ENCODE peak calls at places on chromosomes 2 and 18, in eight cellular contexts. One of them, this sample, is unnamed.

GRCh38 chr2:197426723-197427122 is 8.1 kb downstream of the SF3B1 start:
- DNase-seq in cardiac muscle cell: peak; percentile 5
- DNase-seq in astrocyte of the spinal cord: no peak
- DNase-seq in AG10803: no peak
- DNase-seq in PC-3: no peak
- DNase-seq in foreskin fibroblast: no peak
- DNase-seq in heart left ventricle: no peak
- DNase-seq in tibial nerve: no peak
- DNase-seq in this sample: no peak

GRCh38 chr2:168244318-168244717 is 3.1 kb downstream of the STK39 start:
- DNase-seq in cardiac muscle cell: no peak
- DNase-seq in astrocyte of the spinal cord: no peak
- DNase-seq in AG10803: no peak
- DNase-seq in PC-3: peak; percentile 35
- DNase-seq in foreskin fibroblast: peak; percentile 25
- DNase-seq in heart left ventricle: no peak
- DNase-seq in tibial nerve: no peak
- DNase-seq in this sample: no peak

GRCh38 chr18:23710946-23711345 is 21.7 kb downstream of the LAMA3 start:
- DNase-seq in cardiac muscle cell: no peak
- DNase-seq in astrocyte of the spinal cord: no peak
- DNase-seq in AG10803: no peak
- DNase-seq in PC-3: peak; percentile 69
- DNase-seq in foreskin fibroblast: no peak
- DNase-seq in heart left ventricle: no peak
- DNase-seq in tibial nerve: no peak
- DNase-seq in this sample: no peak

GRCh38 chr2:10380048-10380926 is 67.8 kb downstream of the ODC1 start:
- DNase-seq in cardiac muscle cell: peak; percentile 20
- DNase-seq in astrocyte of the spinal cord: no peak
- DNase-seq in AG10803: no peak
- DNase-seq in PC-3: no peak
- DNase-seq in foreskin fibroblast: no peak
- DNase-seq in heart left ventricle: no peak
- DNase-seq in tibial nerve: no peak
- DNase-seq in this sample: no peak

GRCh38 chr2:217451634-217452033 is 551.2 kb downstream of the TNS1 start:
- DNase-seq in cardiac muscle cell: no peak
- DNase-seq in astrocyte of the spinal cord: peak; percentile 58
- DNase-seq in AG10803: peak; percentile 15
- DNase-seq in PC-3: peak; percentile 75
- DNase-seq in foreskin fibroblast: peak; percentile 37
- DNase-seq in heart left ventricle: no peak
- DNase-seq in tibial nerve: no peak
- DNase-seq in this sample: no peak

GRCh38 chr2:64537991-64538390 is 13.9 kb downstream of the AFTPH start:
- DNase-seq in cardiac muscle cell: peak; percentile 45
- DNase-seq in astrocyte of the spinal cord: peak; percentile 39
- DNase-seq in AG10803: no peak
- DNase-seq in PC-3: peak; percentile 55
- DNase-seq in foreskin fibroblast: peak; percentile 19
- DNase-seq in heart left ventricle: no peak
- DNase-seq in tibial nerve: no peak
- DNase-seq in this sample: no peak

GRCh38 chr2:129729646-129730045 is 249.8 kb upstream of the RAB6C start:
- DNase-seq in cardiac muscle cell: no peak
- DNase-seq in astrocyte of the spinal cord: no peak
- DNase-seq in AG10803: no peak
- DNase-seq in PC-3: no peak
- DNase-seq in foreskin fibroblast: no peak
- DNase-seq in heart left ventricle: no peak
- DNase-seq in tibial nerve: no peak
- DNase-seq in this sample: no peak

GRCh38 chr2:127465258-127465657 is 47.0 kb downstream of the PROC start:
- DNase-seq in cardiac muscle cell: no peak
- DNase-seq in astrocyte of the spinal cord: no peak
- DNase-seq in AG10803: no peak
- DNase-seq in PC-3: no peak
- DNase-seq in foreskin fibroblast: no peak
- DNase-seq in heart left ventricle: no peak
- DNase-seq in tibial nerve: no peak
- DNase-seq in this sample: no peak

GRCh38 chr18:21181763-21182162 is 60.3 kb upstream of the GREB1L start:
- DNase-seq in cardiac muscle cell: no peak
- DNase-seq in astrocyte of the spinal cord: no peak
- DNase-seq in AG10803: no peak
- DNase-seq in PC-3: no peak
- DNase-seq in foreskin fibroblast: no peak
- DNase-seq in heart left ventricle: no peak
- DNase-seq in tibial nerve: no peak
- DNase-seq in this sample: no peak

GRCh38 chr2:239577306-239577705 is 176.5 kb upstream of the HDAC4 start:
- DNase-seq in cardiac muscle cell: no peak
- DNase-seq in astrocyte of the spinal cord: no peak
- DNase-seq in AG10803: no peak
- DNase-seq in PC-3: no peak
- DNase-seq in foreskin fibroblast: no peak
- DNase-seq in heart left ventricle: no peak
- DNase-seq in tibial nerve: no peak
- DNase-seq in this sample: no peak

GRCh38 chr2:144010096-144010495 is 509.8 kb downstream of the ZEB2 start:
- DNase-seq in cardiac muscle cell: no peak
- DNase-seq in astrocyte of the spinal cord: no peak
- DNase-seq in AG10803: no peak
- DNase-seq in PC-3: no peak
- DNase-seq in foreskin fibroblast: no peak
- DNase-seq in heart left ventricle: no peak
- DNase-seq in tibial nerve: no peak
- DNase-seq in this sample: no peak

DNA sequence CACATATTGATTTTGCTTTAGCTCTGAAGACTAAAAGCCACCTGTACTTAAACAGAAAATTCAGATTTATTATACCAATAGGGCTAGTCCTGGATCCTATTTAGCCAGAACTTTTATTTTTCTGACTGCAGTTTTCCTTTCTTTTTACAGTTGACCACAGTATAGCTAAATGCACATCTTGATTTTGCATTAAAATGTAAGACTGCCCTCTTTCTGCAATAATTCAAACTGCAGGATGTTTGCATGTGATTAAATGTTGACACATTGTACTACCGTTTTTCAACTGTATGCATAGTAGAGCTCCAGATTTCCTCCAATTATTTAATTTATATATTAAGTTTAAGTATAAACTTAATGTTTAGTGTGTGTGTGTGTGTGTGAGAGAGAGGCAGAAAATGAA is 1262.9 kb downstream of the SUCLG1 start:
- DNase-seq in cardiac muscle cell: peak; percentile 80
- DNase-seq in astrocyte of the spinal cord: peak; percentile 44
- DNase-seq in AG10803: peak; percentile 30
- DNase-seq in PC-3: peak; percentile 73
- DNase-seq in foreskin fibroblast: peak; percentile 59
- DNase-seq in heart left ventricle: no peak
- DNase-seq in tibial nerve: no peak
- DNase-seq in this sample: no peak
- TF ChIP-seq CTCF in cardiac muscle cell: peak; percentile 57
- TF ChIP-seq CTCF in astrocyte of the spinal cord: peak; percentile 48
- TF ChIP-seq CTCF in AG10803: peak; percentile 58
- TF ChIP-seq CTCF in PC-3: peak; percentile 78
- TF ChIP-seq CTCF in foreskin fibroblast: peak; percentile 37
- TF ChIP-seq CTCF in heart left ventricle: peak; percentile 66
- TF ChIP-seq CTCF in tibial nerve: peak; percentile 33
- TF ChIP-seq CTCF in this sample: peak; percentile 63

GRCh38 chr2:2101924-2102323 is 229.2 kb downstream of the MYT1L start:
- DNase-seq in cardiac muscle cell: no peak
- DNase-seq in astrocyte of the spinal cord: no peak
- DNase-seq in AG10803: no peak
- DNase-seq in PC-3: no peak
- DNase-seq in foreskin fibroblast: no peak
- DNase-seq in heart left ventricle: no peak
- DNase-seq in tibial nerve: no peak
- DNase-seq in this sample: no peak
- TF ChIP-seq CTCF in cardiac muscle cell: no peak
- TF ChIP-seq CTCF in astrocyte of the spinal cord: peak; percentile 43
- TF ChIP-seq CTCF in AG10803: no peak
- TF ChIP-seq CTCF in PC-3: peak; percentile 44
- TF ChIP-seq CTCF in foreskin fibroblast: no peak
- TF ChIP-seq CTCF in heart left ventricle: no peak
- TF ChIP-seq CTCF in tibial nerve: no peak
- TF ChIP-seq CTCF in this sample: peak; percentile 52

GRCh38 chr18:58367425-58368140 is 261.3 kb downstream of the ALPK2 start:
- DNase-seq in cardiac muscle cell: no peak
- DNase-seq in astrocyte of the spinal cord: no peak
- DNase-seq in AG10803: no peak
- DNase-seq in PC-3: no peak
- DNase-seq in foreskin fibroblast: no peak
- DNase-seq in heart left ventricle: no peak
- DNase-seq in tibial nerve: no peak
- DNase-seq in this sample: no peak

GRCh38 chr18:58362829-58363231 is 266.1 kb downstream of the ALPK2 start:
- DNase-seq in cardiac muscle cell: no peak
- DNase-seq in astrocyte of the spinal cord: no peak
- DNase-seq in AG10803: peak; percentile 38
- DNase-seq in PC-3: no peak
- DNase-seq in foreskin fibroblast: no peak
- DNase-seq in heart left ventricle: no peak
- DNase-seq in tibial nerve: no peak
- DNase-seq in this sample: no peak

GRCh38 chr18:58362027-58362575 is 266.8 kb downstream of the ALPK2 start:
- DNase-seq in cardiac muscle cell: peak; percentile 93
- DNase-seq in astrocyte of the spinal cord: peak; percentile 95
- DNase-seq in AG10803: peak; percentile 94
- DNase-seq in PC-3: peak; percentile 82
- DNase-seq in foreskin fibroblast: peak; percentile 89
- DNase-seq in heart left ventricle: peak; percentile 29
- DNase-seq in tibial nerve: peak; percentile 19
- DNase-seq in this sample: no peak

GRCh38 chr18:58363767-58364540 is 264.9 kb downstream of the ALPK2 start:
- DNase-seq in cardiac muscle cell: peak; percentile 19
- DNase-seq in astrocyte of the spinal cord: peak; percentile 68
- DNase-seq in AG10803: peak; percentile 63
- DNase-seq in PC-3: peak; percentile 64
- DNase-seq in foreskin fibroblast: peak; percentile 60
- DNase-seq in heart left ventricle: no peak
- DNase-seq in tibial nerve: no peak
- DNase-seq in this sample: no peak

DNA sequence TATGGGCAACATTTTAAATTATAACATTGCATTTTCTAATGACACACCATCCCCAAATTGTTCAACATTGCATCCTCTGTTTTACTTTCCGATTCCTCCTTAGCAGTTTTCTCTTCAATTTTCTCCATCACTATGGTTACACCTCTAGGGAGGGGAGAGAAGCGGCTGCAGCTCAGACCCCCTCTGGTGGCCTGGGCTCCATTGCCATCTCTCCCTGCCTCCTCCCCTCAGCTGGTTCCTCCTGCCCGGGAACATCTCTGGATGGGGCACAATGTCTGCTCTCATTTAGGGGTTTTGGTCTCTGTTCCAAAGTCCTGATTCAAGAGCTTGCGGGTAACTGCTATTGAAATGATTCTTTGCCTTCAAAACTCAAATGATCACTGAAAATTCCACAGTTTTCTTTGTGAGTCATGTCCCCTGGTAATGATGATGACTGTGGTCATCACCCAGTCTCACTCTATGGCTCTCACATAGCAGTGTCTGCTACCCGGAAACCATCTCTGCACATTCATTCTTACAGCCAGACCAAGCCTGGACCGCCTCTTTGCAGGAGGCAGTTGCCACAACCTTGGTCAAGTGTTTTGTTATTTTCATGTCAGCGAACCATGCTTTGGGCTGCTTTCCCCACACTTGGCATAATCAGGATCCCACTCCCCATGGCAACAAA is 263.9 kb downstream of the ALPK2 start:
- DNase-seq in cardiac muscle cell: no peak
- DNase-seq in astrocyte of the spinal cord: peak; percentile 89
- DNase-seq in AG10803: peak; percentile 58
- DNase-seq in PC-3: peak; percentile 51
- DNase-seq in foreskin fibroblast: peak; percentile 67
- DNase-seq in heart left ventricle: no peak
- DNase-seq in tibial nerve: no peak
- DNase-seq in this sample: no peak
- TF ChIP-seq CTCF in cardiac muscle cell: no peak
- TF ChIP-seq CTCF in astrocyte of the spinal cord: peak; percentile 38
- TF ChIP-seq CTCF in AG10803: no peak
- TF ChIP-seq CTCF in PC-3: no peak
- TF ChIP-seq CTCF in foreskin fibroblast: no peak
- TF ChIP-seq CTCF in heart left ventricle: no peak
- TF ChIP-seq CTCF in tibial nerve: no peak
- TF ChIP-seq CTCF in this sample: no peak

DNA sequence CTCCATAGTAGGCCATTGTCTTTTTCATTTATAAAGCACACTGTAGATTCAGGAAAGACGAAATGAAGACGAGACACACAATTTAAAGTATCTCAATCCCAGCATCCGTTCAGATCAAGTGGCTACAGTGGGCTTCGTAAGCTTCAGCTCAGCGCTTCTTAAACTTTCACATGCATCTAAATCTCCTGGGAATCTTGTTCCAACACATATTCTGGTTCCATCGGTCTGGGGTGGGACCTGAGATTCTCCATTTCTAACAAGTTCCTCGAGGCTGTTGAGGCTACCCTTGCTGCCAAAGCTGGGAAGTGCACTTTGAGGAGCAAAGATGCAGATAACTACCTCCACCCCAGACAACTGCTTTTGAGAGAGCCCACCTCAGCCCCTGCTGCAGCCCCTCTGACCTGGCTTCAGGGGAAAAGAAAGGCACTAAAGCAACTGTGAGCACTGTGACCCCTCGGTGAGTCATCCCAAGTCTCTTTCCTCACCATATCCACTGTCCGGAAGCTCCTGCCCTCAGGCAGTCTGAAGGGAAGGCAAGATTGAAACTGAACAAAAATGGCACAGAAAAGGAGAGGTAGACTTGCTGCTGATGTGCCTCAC is 201.1 kb upstream of the FBXO11 start:
- DNase-seq in cardiac muscle cell: peak; percentile 81
- DNase-seq in astrocyte of the spinal cord: peak; percentile 65
- DNase-seq in AG10803: peak; percentile 66
- DNase-seq in PC-3: peak; percentile 91
- DNase-seq in foreskin fibroblast: peak; percentile 90
- DNase-seq in heart left ventricle: no peak
- DNase-seq in tibial nerve: no peak
- DNase-seq in this sample: no peak
- TF ChIP-seq CTCF in cardiac muscle cell: no peak
- TF ChIP-seq CTCF in astrocyte of the spinal cord: peak; percentile 11
- TF ChIP-seq CTCF in AG10803: peak; percentile 35
- TF ChIP-seq CTCF in PC-3: no peak
- TF ChIP-seq CTCF in foreskin fibroblast: no peak
- TF ChIP-seq CTCF in heart left ventricle: no peak
- TF ChIP-seq CTCF in tibial nerve: no peak
- TF ChIP-seq CTCF in this sample: no peak

This sample was measured in progenitor cell of endocrine pancreas.